ENCODE peak calls at places on chromosome 19, in four cellular contexts. One of them, this sample, is unnamed.

GRCh38 chr19:14550201-14550754 is 20.9 kb downstream of the TECR start:
- DNase-seq in uterus: no peak
- DNase-seq in transverse colon: peak; percentile 85
- DNase-seq in testis: peak; percentile 49
- DNase-seq in this sample: no peak

GRCh38 chr19:3862826-3863500 is 5.9 kb downstream of the ZFR2 start:
- DNase-seq in transverse colon: no peak
- DNase-seq in uterus: no peak
- DNase-seq in testis: no peak
- DNase-seq in this sample: no peak

GRCh38 chr19:13011653-13012389 is 16.5 kb downstream of the NFIX start:
- DNase-seq in testis: peak; percentile 59
- DNase-seq in uterus: peak; percentile 46
- DNase-seq in transverse colon: no peak
- DNase-seq in this sample: no peak

GRCh38 chr19:58513694-58514563 is 2.1 kb upstream of the SLC27A5 start:
- DNase-seq in transverse colon: peak; percentile 94
- DNase-seq in testis: peak; percentile 86
- DNase-seq in uterus: peak; percentile 82
- DNase-seq in this sample: peak; percentile 77

GRCh38 chr19:56476671-56477428 is at the start of gene ZNF667:
- DNase-seq in uterus: no peak
- DNase-seq in transverse colon: no peak
- DNase-seq in testis: peak; percentile 34
- DNase-seq in this sample: no peak

GRCh38 chr19:5799247-5800241 is 5.3 kb upstream of the NRTN start:
- DNase-seq in uterus: no peak
- DNase-seq in transverse colon: no peak
- DNase-seq in testis: peak; percentile 86
- DNase-seq in this sample: peak; percentile 67

GRCh38 chr19:13164370-13165090 is 14.3 kb downstream of the IER2 start:
- DNase-seq in uterus: peak; percentile 65
- DNase-seq in testis: no peak
- DNase-seq in transverse colon: peak; percentile 75
- DNase-seq in this sample: peak; percentile 79

GRCh38 chr19:12052057-12052570 is 647 bp downstream of the ZNF878 start:
- DNase-seq in testis: no peak
- DNase-seq in uterus: no peak
- DNase-seq in transverse colon: no peak
- DNase-seq in this sample: no peak

GRCh38 chr19:1251503-1252220 is 3.3 kb downstream of the MIDN start:
- DNase-seq in testis: no peak
- DNase-seq in uterus: no peak
- DNase-seq in transverse colon: peak; percentile 52
- DNase-seq in this sample: no peak

GRCh38 chr19:31220540-31220939 is 128.7 kb downstream of the TSHZ3 start:
- DNase-seq in uterus: no peak
- DNase-seq in testis: no peak
- DNase-seq in transverse colon: no peak
- DNase-seq in this sample: no peak

GRCh38 chr19:44847144-44848035 is 1.3 kb downstream of the NECTIN2 start:
- DNase-seq in testis: peak; percentile 89
- DNase-seq in transverse colon: peak; percentile 84
- DNase-seq in uterus: peak; percentile 73
- DNase-seq in this sample: peak; percentile 74

GRCh38 chr19:36605839-36606478 is 846 bp downstream of the ZNF382 start:
- DNase-seq in testis: no peak
- DNase-seq in uterus: no peak
- DNase-seq in transverse colon: no peak
- DNase-seq in this sample: no peak

GRCh38 chr19:57964761-57965160 is 9.6 kb downstream of the C19orf18 start:
- DNase-seq in testis: no peak
- DNase-seq in uterus: no peak
- DNase-seq in transverse colon: no peak
- DNase-seq in this sample: no peak

GRCh38 chr19:14061081-14061749 is 661 bp downstream of the PALM3 start:
- DNase-seq in transverse colon: no peak
- DNase-seq in testis: no peak
- DNase-seq in uterus: no peak
- DNase-seq in this sample: no peak

GRCh38 chr19:47682939-47683338 is 30.3 kb upstream of the EHD2 start:
- DNase-seq in testis: no peak
- DNase-seq in transverse colon: no peak
- DNase-seq in uterus: no peak
- DNase-seq in this sample: no peak

DNA sequence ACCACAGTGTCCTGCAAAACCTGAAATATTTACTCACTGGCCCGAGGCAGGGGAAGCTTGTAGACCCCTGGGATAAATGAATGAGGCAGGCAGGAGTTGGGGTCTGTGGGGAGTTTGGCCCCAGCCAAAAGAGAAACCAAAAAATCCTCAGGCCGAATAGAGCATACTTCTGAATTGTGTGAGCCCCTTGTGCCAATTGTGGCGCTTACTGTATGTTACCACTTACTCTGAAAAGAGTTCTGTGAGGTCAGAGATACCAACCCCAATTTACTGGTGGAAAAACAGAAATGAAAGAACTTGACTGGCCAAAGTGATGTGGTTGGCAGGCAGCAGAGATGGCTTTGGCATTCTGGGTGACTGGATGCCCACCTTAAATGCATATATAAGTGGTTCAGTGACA is 6.9 kb downstream of the CARM1 start:
- DNase-seq in transverse colon: no peak
- DNase-seq in testis: no peak
- DNase-seq in uterus: no peak
- DNase-seq in this sample: no peak
- H3K4me1 ChIP-seq in transverse colon: peaks cover 22% of the 10 kb centered on the region
- H3K4me1 ChIP-seq in testis: peaks cover 18% of the 10 kb centered on the region
- H3K4me1 ChIP-seq in uterus: no peaks in the 10 kb centered on the region
- H3K4me1 ChIP-seq in this sample: peaks cover 72% of the 10 kb centered on the region

GRCh38 chr19:48859711-48860572 is 8.5 kb downstream of the PLEKHA4 start:
- DNase-seq in transverse colon: no peak
- DNase-seq in uterus: no peak
- DNase-seq in testis: peak; percentile 64
- DNase-seq in this sample: no peak
- H3K4me3 ChIP-seq in transverse colon: no peak overlapping the region
- H3K4me3 ChIP-seq in uterus: no peak overlapping the region
- H3K4me3 ChIP-seq in testis: peak overlapping the region; percentile 29
- H3K4me3 ChIP-seq in this sample: no peak overlapping the region

DNA sequence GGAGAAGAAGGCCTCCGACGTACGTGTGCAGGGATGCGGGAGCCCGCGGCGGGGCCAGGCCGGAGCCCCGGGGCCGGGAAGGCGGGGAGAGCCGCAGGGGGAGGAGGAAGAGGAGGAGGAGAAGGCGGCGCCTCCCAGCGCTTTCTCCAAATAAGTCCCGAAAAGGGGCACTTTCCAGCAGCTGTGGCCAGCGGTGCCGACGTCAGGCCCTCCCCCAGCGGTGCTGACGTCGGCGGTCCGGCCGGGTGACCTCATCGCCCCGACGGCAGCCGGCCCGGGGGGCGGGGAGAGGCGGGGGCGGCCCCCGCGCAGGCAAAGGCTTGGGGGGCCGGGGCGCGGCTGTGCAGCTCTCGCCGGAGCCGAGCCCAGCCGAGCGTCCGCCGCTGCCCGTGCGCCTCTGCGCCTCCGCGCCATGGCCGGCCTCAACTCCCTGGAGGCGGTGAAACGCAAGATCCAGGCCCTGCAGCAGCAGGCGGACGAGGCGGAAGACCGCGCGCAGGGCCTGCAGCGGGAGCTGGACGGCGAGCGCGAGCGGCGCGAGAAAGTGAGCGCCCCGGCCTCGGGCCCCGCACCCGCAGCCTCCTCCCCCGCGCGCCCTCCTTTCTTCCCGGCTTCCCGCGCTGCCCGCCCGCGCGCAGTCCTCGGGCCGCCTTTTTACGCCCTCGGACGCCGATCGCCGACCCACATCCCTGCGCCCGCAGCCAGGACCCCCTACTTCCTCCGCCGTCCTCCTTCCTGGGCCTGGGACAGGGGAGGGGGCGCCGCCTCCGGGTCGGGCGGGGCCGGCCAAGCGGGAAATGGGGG is at the start of gene TPM4:
- DNase-seq in uterus: peak; percentile 96
- DNase-seq in testis: peak; percentile 95
- DNase-seq in transverse colon: peak; percentile 94
- DNase-seq in this sample: peak; percentile 94
- TF ChIP-seq CTCF in uterus: peak; percentile 8
- TF ChIP-seq CTCF in testis: no peak
- TF ChIP-seq CTCF in transverse colon: no peak
- TF ChIP-seq CTCF in this sample: no peak

GRCh38 chr19:18654469-18654868 is 17.6 kb downstream of the KLHL26 start:
- DNase-seq in testis: no peak
- DNase-seq in transverse colon: no peak
- DNase-seq in uterus: no peak
- DNase-seq in this sample: no peak
- H3K4me1 ChIP-seq in testis: peaks cover 54% of the 10 kb centered on the region
- H3K4me1 ChIP-seq in transverse colon: no peaks in the 10 kb centered on the region
- H3K4me1 ChIP-seq in uterus: no peaks in the 10 kb centered on the region
- H3K4me1 ChIP-seq in this sample: peaks cover 39% of the 10 kb centered on the region

DNA sequence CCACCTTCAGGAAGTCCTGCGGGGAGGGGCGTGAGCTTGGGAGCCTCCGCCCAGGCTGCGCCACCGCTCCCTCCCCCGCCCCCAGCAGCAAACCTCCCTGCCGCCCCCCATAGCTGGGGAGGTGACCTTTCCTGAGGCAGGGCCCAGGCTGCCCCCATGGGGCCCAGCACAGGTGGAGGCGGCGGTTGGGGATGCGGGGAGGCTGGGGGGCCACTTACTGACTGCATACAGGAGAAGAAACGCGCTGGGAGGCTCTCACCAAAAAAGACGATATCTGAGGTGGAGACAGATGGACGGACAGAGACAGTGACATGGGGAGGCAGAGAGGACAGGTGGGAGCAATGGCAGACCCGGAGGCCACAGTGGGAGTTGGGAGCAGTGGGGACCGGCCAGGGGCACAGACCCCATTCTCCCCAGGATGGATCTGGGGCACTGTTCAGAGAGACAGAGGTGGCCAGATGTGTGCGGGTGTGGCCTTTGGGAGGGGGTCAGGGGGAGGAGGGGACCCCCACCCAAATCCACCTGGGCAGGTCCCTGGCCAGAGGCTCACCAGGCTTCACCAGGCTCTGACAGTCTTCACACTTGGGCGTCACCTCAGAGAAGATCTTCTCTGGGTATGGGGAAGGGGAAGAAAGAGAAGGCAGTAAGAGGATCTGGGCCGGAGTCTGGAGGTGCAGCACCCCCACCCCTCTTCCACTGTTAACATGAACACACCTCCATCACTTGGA is 3.0 kb upstream of the RINL start:
- DNase-seq in transverse colon: no peak
- DNase-seq in uterus: no peak
- DNase-seq in testis: no peak
- DNase-seq in this sample: no peak
- H3K4me3 ChIP-seq in transverse colon: no peak overlapping the region
- H3K4me3 ChIP-seq in uterus: no peak overlapping the region
- H3K4me3 ChIP-seq in testis: no peak overlapping the region
- H3K4me3 ChIP-seq in this sample: no peak overlapping the region

GRCh38 chr19:30214651-30215051 is 157.5 kb upstream of the ZNF536 start:
- DNase-seq in testis: no peak
- DNase-seq in uterus: no peak
- DNase-seq in transverse colon: no peak
- DNase-seq in this sample: no peak
- TF ChIP-seq CTCF in testis: no peak
- TF ChIP-seq CTCF in uterus: no peak
- TF ChIP-seq CTCF in transverse colon: no peak
- TF ChIP-seq CTCF in this sample: no peak

GRCh38 chr19:19562665-19563347 is 24.7 kb downstream of the CILP2 start:
- DNase-seq in transverse colon: no peak
- DNase-seq in testis: no peak
- DNase-seq in uterus: no peak
- DNase-seq in this sample: no peak

GRCh38 chr19:19563348-19563848 is 25.3 kb downstream of the CILP2 start:
- DNase-seq in testis: no peak
- DNase-seq in transverse colon: no peak
- DNase-seq in uterus: no peak
- DNase-seq in this sample: no peak

GRCh38 chr19:19568802-19569756 is 31.0 kb downstream of the CILP2 start:
- DNase-seq in transverse colon: no peak
- DNase-seq in testis: no peak
- DNase-seq in uterus: no peak
- DNase-seq in this sample: no peak

GRCh38 chr19:19567391-19567790 is 29.3 kb downstream of the CILP2 start:
- DNase-seq in testis: no peak
- DNase-seq in uterus: no peak
- DNase-seq in transverse colon: no peak
- DNase-seq in this sample: no peak

GRCh38 chr19:19566306-19566705 is 28.2 kb downstream of the CILP2 start:
- DNase-seq in testis: no peak
- DNase-seq in transverse colon: no peak
- DNase-seq in uterus: no peak
- DNase-seq in this sample: no peak
- H3K4me1 ChIP-seq in testis: no peaks in the 10 kb centered on the region
- H3K4me1 ChIP-seq in transverse colon: no peaks in the 10 kb centered on the region
- H3K4me1 ChIP-seq in uterus: no peaks in the 10 kb centered on the region
- H3K4me1 ChIP-seq in this sample: no peaks in the 10 kb centered on the region